ENCODE peak calls at places on chromosomes 2 and 18, in six cellular contexts. R is activated CD4-positive, alpha-beta T cell treated with anti-CD3 and anti-CD28 coated beads for 24 hours; W is vagina; X is H7; M is left lobe of liver; N is activated naive CD4-positive, alpha-beta T cell treated with anti-CD3 and anti-CD28 coated beads for 36 hours. P is an unnamed sample.

GRCh38 chr18:26819046-26819445 is 46.5 kb downstream of the AQP4 start:
- DNase-seq in R (no peak), M (no peak), X (no peak), N (no peak), W (no peak), P (no peak)

GRCh38 chr2:232489516-232490220 is 2.0 kb upstream of the ECEL1 start:
- DNase-seq in R (no peak), X (peak; percentile 88), N (no peak), M (no peak), W (no peak), P (no peak)

GRCh38 chr2:129904532-129905446 is 74.7 kb upstream of the RAB6C start:
- DNase-seq in M (no peak), W (peak; percentile 85), X (peak; percentile 22), N (no peak), R (no peak), P (no peak)

GRCh38 chr2:148764820-148765219 is 110.2 kb upstream of the KIF5C start:
- DNase-seq in R (no peak), N (no peak), X (no peak), W (no peak), M (no peak), P (no peak)

GRCh38 chr18:36372902-36373301 is 75.4 kb downstream of the FHOD3 start:
- DNase-seq in X (no peak), W (no peak), N (no peak), M (no peak), R (no peak), P (no peak)

GRCh38 chr18:32893915-32894314 is 121.1 kb upstream of the KLHL14 start:
- DNase-seq in W (no peak), M (no peak), N (no peak), R (no peak), X (peak; percentile 1), P (no peak)

GRCh38 chr2:4219121-4219520 is 515.7 kb downstream of the DCDC2C start:
- DNase-seq in W (no peak), N (no peak), R (no peak), X (no peak), M (no peak), P (no peak)

GRCh38 chr2:58594762-58595161 is 353.6 kb upstream of the FANCL start:
- DNase-seq in N (no peak), W (no peak), R (no peak), X (no peak), M (no peak), P (no peak)

GRCh38 chr2:9099341-9099751 is 95.9 kb upstream of the MBOAT2 start:
- DNase-seq in W (no peak), R (peak; percentile 11), N (no peak), M (no peak), X (peak; percentile 23), P (no peak)

GRCh38 chr2:190972213-190972612 is 41.8 kb downstream of the STAT1 start:
- DNase-seq in M (no peak), N (no peak), W (no peak), R (no peak), X (no peak), P (no peak)

GRCh38 chr2:235320341-235320740 is 173.5 kb upstream of the AGAP1 start:
- DNase-seq in X (no peak), N (no peak), R (no peak), M (no peak), W (no peak), P (no peak)

GRCh38 chr2:241573741-241574140 is 15.2 kb downstream of the BOK start:
- DNase-seq in R (no peak), N (no peak), M (no peak), X (peak; percentile 40), W (no peak), P (peak; percentile 11)

GRCh38 chr18:23835076-23835475 is 145.8 kb downstream of the LAMA3 start:
- DNase-seq in R (no peak), W (no peak), M (no peak), X (no peak), N (no peak), P (no peak)

GRCh38 chr18:44900627-44901026 is 219.9 kb downstream of the SETBP1 start:
- DNase-seq in N (no peak), R (no peak), M (no peak), X (no peak), W (no peak), P (no peak)

GRCh38 chr2:75608684-75609333 is 37.8 kb upstream of the MRPL19 start:
- DNase-seq in W (peak; percentile 58), X (peak; percentile 83), N (peak; percentile 62), M (peak; percentile 75), R (peak; percentile 21), P (peak; percentile 55)

GRCh38 chr2:133568172-133568571 is at the start of gene NCKAP5:
- DNase-seq in W (no peak), R (no peak), X (no peak), M (peak; percentile 60), N (no peak), P (peak; percentile 86)

GRCh38 chr2:186887107-186888090 is 38.4 kb upstream of the ZSWIM2 start:
- DNase-seq in X (no peak), N (no peak), W (no peak), M (no peak), R (no peak), P (no peak)

GRCh38 chr18:45324489-45325111 is 290.7 kb upstream of the SLC14A2 start:
- DNase-seq in X (peak; percentile 52), M (peak; percentile 81), N (no peak), W (no peak), R (no peak), P (peak; percentile 4)

GRCh38 chr2:176637497-176638166 is 368.4 kb downstream of the MTX2 start:
- DNase-seq in X (peak; percentile 87), W (no peak), R (no peak), M (peak; percentile 47), N (peak; percentile 12), P (peak; percentile 63)

GRCh38 chr2:28454016-28454930 is 41.6 kb upstream of the PLB1 start:
- DNase-seq in M (no peak), R (no peak), W (no peak), X (no peak), N (no peak), P (no peak)

GRCh38 chr2:191245046-191245868 is at the start of gene MYO1B:
- DNase-seq in R (peak; percentile 29), M (peak; percentile 91), W (no peak), N (peak; percentile 79), X (peak; percentile 94), P (peak; percentile 83)

GRCh38 chr18:60053747-60054304 is 154.0 kb downstream of the PMAIP1 start:
- DNase-seq in W (no peak), N (no peak), X (no peak), M (no peak), R (no peak), P (peak; percentile 11)

GRCh38 chr2:190564838-190565237 is 30.3 kb upstream of the NEMP2 start:
- DNase-seq in W (no peak), R (no peak), N (no peak), X (no peak), M (no peak), P (no peak)

GRCh38 chr2:74625658-74626425 is 22.3 kb downstream of the M1AP start:
- DNase-seq in M (no peak), X (no peak), W (no peak), N (no peak), R (no peak), P (no peak)

GRCh38 chr2:237432484-237433092 is 18.6 kb upstream of the COL6A3 start:
- DNase-seq in N (peak; percentile 89), W (no peak), X (peak; percentile 38), R (peak; percentile 70), M (no peak), P (no peak)

GRCh38 chr2:231930601-231931281 is 4.5 kb upstream of the NPPC start:
- DNase-seq in N (no peak), R (no peak), M (peak; percentile 26), X (no peak), W (peak; percentile 82), P (peak; percentile 29)

GRCh38 chr18:9615973-9616559 is 1.7 kb upstream of the PPP4R1 start:
- DNase-seq in R (no peak), M (no peak), N (no peak), W (no peak), X (no peak), P (no peak)

GRCh38 chr2:112541315-112542122 is 746 bp upstream of the POLR1B start:
- DNase-seq in W (no peak), R (peak; percentile 55), X (peak; percentile 87), N (peak; percentile 41), M (no peak), P (peak; percentile 79)

GRCh38 chr18:61946449-61946848 is 53.6 kb upstream of the RNF152 start:
- DNase-seq in W (no peak), R (no peak), X (no peak), N (no peak), M (no peak), P (no peak)

GRCh38 chr18:44651453-44651852 is 29.2 kb upstream of the SETBP1 start:
- DNase-seq in W (no peak), R (no peak), M (no peak), X (no peak), N (no peak), P (no peak)

GRCh38 chr2:64939332-64939917 is 49.8 kb upstream of the SLC1A4 start:
- DNase-seq in W (no peak), M (no peak), N (no peak), X (peak; percentile 81), R (no peak), P (no peak)

GRCh38 chr2:51224790-51225189 is 192.9 kb upstream of the NRXN1 start:
- DNase-seq in N (no peak), M (no peak), W (no peak), X (no peak), R (no peak), P (no peak)

GRCh38 chr2:199749571-199749970 is 101.4 kb downstream of the FTCDNL1 start:
- DNase-seq in X (no peak), N (no peak), R (no peak), M (no peak), W (no peak), P (no peak)

GRCh38 chr2:72415256-72415655 is 267.6 kb upstream of the CYP26B1 start:
- DNase-seq in M (no peak), R (no peak), X (no peak), N (no peak), W (no peak), P (no peak)

GRCh38 chr2:70499253-70499652 is 54.4 kb downstream of the TGFA start:
- DNase-seq in X (no peak), R (no peak), N (no peak), W (no peak), M (no peak), P (no peak)

GRCh38 chr2:216664593-216665034 is 30.7 kb downstream of the IGFBP5 start:
- DNase-seq in X (peak; percentile 73), N (no peak), M (no peak), W (no peak), R (no peak), P (no peak)

GRCh38 chr2:230961091-230961491 is 34.8 kb upstream of the SPATA3 start:
- DNase-seq in M (peak; percentile 26), X (no peak), R (no peak), N (no peak), W (no peak), P (no peak)

P was measured in mucosa of descending colon.